ENCODE peak calls at places on chromosome 7, in ten cellular contexts. M is GM13977; D is mucosa of gallbladder; I is IMR-90; X is activated naive CD8-positive, alpha-beta T cell treated with anti-CD3 and anti-CD28 coated beads, Interleukin-2, amount 10 ng/mL, durations not matched to agents 7 days and 5 days; J is dorsolateral prefrontal cortex; Q is stimulated activated CD8-positive, alpha-beta memory T cell treated with anti-CD3 and anti-CD28 coated beads, Interleukin-12 subunit alpha, Interleukin-12 subunit beta, amount 100 ng/mL, for 4 hours; K is K562; T is NCI-H774; B is activated gamma-delta T cell treated with Interleukin-2 at 50 U/mL for 16 hours. N is an unnamed sample.

GRCh38 chr7:54069843-54070242 is 472.3 kb upstream of the VSTM2A start:
- DNase-seq in J (no peak), X (no peak), B (no peak), M (no peak), Q (no peak), T (no peak), D (no peak), I (no peak), K (no peak), N (no peak)

GRCh38 chr7:44912775-44913347 is 27.5 kb upstream of the PURB start:
- DNase-seq in X (no peak), D (no peak), Q (no peak), T (no peak), M (no peak), I (no peak), K (no peak), B (no peak), J (peak), N (no peak)

GRCh38 chr7:151665363-151665762 is 145.7 kb upstream of the RHEB start:
- DNase-seq in J (peak), B (no peak), K (no peak), M (no peak), Q (no peak), T (no peak), D (no peak), I (peak), X (no peak), N (no peak)

GRCh38 chr7:77797734-77798393 is 370 bp downstream of the TMEM60 start:
- DNase-seq in T (no peak), Q (no peak), J (peak), I (peak), M (no peak), B (no peak), X (no peak), D (no peak), K (no peak), N (no peak)

GRCh38 chr7:140829720-140830119 is 95.0 kb downstream of the BRAF start:
- DNase-seq in D (no peak), I (no peak), X (no peak), K (no peak), J (no peak), Q (no peak), T (no peak), M (no peak), B (no peak), N (no peak)

GRCh38 chr7:121198502-121198901 is 130.3 kb upstream of the WNT16 start:
- DNase-seq in I (no peak), Q (no peak), B (no peak), D (no peak), J (no peak), X (no peak), K (no peak), T (no peak), M (no peak), N (no peak)

GRCh38 chr7:28615091-28615490 is 202.8 kb downstream of the CREB5 start:
- DNase-seq in Q (no peak), K (no peak), M (no peak), I (no peak), B (no peak), X (no peak), J (no peak), T (no peak), D (no peak), N (no peak)

GRCh38 chr7:31493714-31494181 is 20.1 kb upstream of the ITPRID1 start:
- DNase-seq in I (no peak), Q (no peak), T (no peak), M (no peak), K (no peak), B (no peak), J (no peak), X (no peak), D (no peak), N (peak)

GRCh38 chr7:113799896-113800295 is 118.9 kb downstream of the PPP1R3A start:
- DNase-seq in M (peak), X (no peak), I (no peak), D (no peak), Q (no peak), K (no peak), J (no peak), T (peak), B (no peak), N (no peak)

GRCh38 chr7:117731455-117731854 is 141.8 kb downstream of the CTTNBP2 start:
- DNase-seq in Q (no peak), I (peak), K (no peak), T (no peak), J (no peak), M (peak), B (no peak), D (no peak), X (no peak), N (no peak)

GRCh38 chr7:69814421-69814962 is 216.2 kb downstream of the AUTS2 start:
- DNase-seq in Q (no peak), B (no peak), X (no peak), M (no peak), J (peak), T (no peak), K (no peak), I (no peak), D (no peak), N (no peak)

GRCh38 chr7:102281785-102282184 is 4.9 kb upstream of the SH2B2 start:
- DNase-seq in D (no peak), T (no peak), X (no peak), K (no peak), B (no peak), I (no peak), M (no peak), J (no peak), Q (no peak), N (no peak)

GRCh38 chr7:15684834-15685233 is 1.6 kb downstream of the MEOX2 start:
- DNase-seq in D (no peak), Q (no peak), M (no peak), X (no peak), J (no peak), T (no peak), I (no peak), K (no peak), B (no peak), N (no peak)

GRCh38 chr7:148914208-148914777 is 30.2 kb upstream of the EZH2 start:
- DNase-seq in T (no peak), M (peak), I (peak), B (no peak), D (no peak), K (no peak), J (no peak), Q (peak), X (peak), N (no peak)

GRCh38 chr7:24819916-24820689 is 62.8 kb upstream of the GSDME start:
- DNase-seq in D (peak), J (peak), Q (peak), X (peak), I (peak), K (peak), T (peak), M (peak), B (peak), N (peak)

GRCh38 chr7:98617051-98617959 is at the start of gene NPTX2:
- DNase-seq in D (peak), Q (no peak), T (peak), X (peak), B (no peak), I (no peak), J (peak), K (no peak), M (no peak), N (no peak)

GRCh38 chr7:114921636-114922150 is at the start of gene MDFIC:
- DNase-seq in X (no peak), K (no peak), D (no peak), J (no peak), I (no peak), B (no peak), T (no peak), M (no peak), Q (peak), N (no peak)

GRCh38 chr7:27611043-27611442 is 51.6 kb downstream of the HIBADH start:
- DNase-seq in K (no peak), Q (no peak), D (no peak), J (no peak), X (no peak), M (no peak), T (peak), I (peak), B (no peak), N (no peak)

GRCh38 chr7:5139998-5140397 is 50.0 kb upstream of the WIPI2 start:
- DNase-seq in T (no peak), K (no peak), X (peak), Q (no peak), M (peak), B (no peak), D (no peak), I (peak), J (peak), N (no peak)

GRCh38 chr7:17444673-17445072 is 146.2 kb downstream of the AHR start:
- DNase-seq in B (no peak), X (no peak), M (no peak), I (peak), J (no peak), T (no peak), Q (no peak), D (peak), K (no peak), N (no peak)

GRCh38 chr7:82275342-82275741 is 168.2 kb downstream of the CACNA2D1 start:
- DNase-seq in B (no peak), X (no peak), D (no peak), M (no peak), T (peak), J (no peak), I (no peak), Q (no peak), K (no peak), N (no peak)

GRCh38 chr7:29620531-29620930 is 56.9 kb downstream of the PRR15 start:
- DNase-seq in B (no peak), D (no peak), K (no peak), I (no peak), T (peak), J (no peak), X (no peak), Q (no peak), M (no peak), N (no peak)

N was measured in RWPE2.